ENCODE peak calls at places on chromosomes 6 and 20, in seven cellular contexts. One of them, this sample, is unnamed. For H3K27me3 and H3K4me1, the result is how much of the 10 kb centered on the place peaks cover.

GRCh38 chr6:163415620-163416379 is 1.3 kb downstream of the QKI start:
- DNase-seq in uterus: peak
- DNase-seq in iPS DF 6.9: no peak
- DNase-seq in CD8-positive, alpha-beta T cell: peak
- DNase-seq in ovary: peak
- DNase-seq in gastrocnemius medialis: peak
- DNase-seq in cardiac muscle cell: peak
- DNase-seq in this sample: peak

GRCh38 chr6:781350-781961 is 88.5 kb upstream of the EXOC2 start:
- DNase-seq in iPS DF 6.9: no peak
- DNase-seq in gastrocnemius medialis: no peak
- DNase-seq in CD8-positive, alpha-beta T cell: no peak
- DNase-seq in ovary: no peak
- DNase-seq in uterus: no peak
- DNase-seq in cardiac muscle cell: no peak
- DNase-seq in this sample: no peak

GRCh38 chr20:33584976-33585375 is 77.2 kb upstream of the C20orf144 start:
- DNase-seq in uterus: no peak
- DNase-seq in ovary: no peak
- DNase-seq in gastrocnemius medialis: no peak
- DNase-seq in iPS DF 6.9: no peak
- DNase-seq in cardiac muscle cell: no peak
- DNase-seq in CD8-positive, alpha-beta T cell: no peak
- DNase-seq in this sample: no peak

GRCh38 chr20:34916774-34917354 is 38.7 kb downstream of the GSS start:
- DNase-seq in ovary: no peak
- DNase-seq in CD8-positive, alpha-beta T cell: no peak
- DNase-seq in iPS DF 6.9: no peak
- DNase-seq in uterus: no peak
- DNase-seq in gastrocnemius medialis: no peak
- DNase-seq in cardiac muscle cell: no peak
- DNase-seq in this sample: no peak

GRCh38 chr6:42402184-42402583 is 49.5 kb downstream of the TRERF1 start:
- DNase-seq in uterus: no peak
- DNase-seq in cardiac muscle cell: peak
- DNase-seq in CD8-positive, alpha-beta T cell: no peak
- DNase-seq in iPS DF 6.9: no peak
- DNase-seq in gastrocnemius medialis: no peak
- DNase-seq in ovary: no peak
- DNase-seq in this sample: peak

GRCh38 chr20:59948828-59949720 is 8.9 kb downstream of the FAM217B start:
- DNase-seq in iPS DF 6.9: no peak
- DNase-seq in cardiac muscle cell: peak
- DNase-seq in gastrocnemius medialis: no peak
- DNase-seq in uterus: peak
- DNase-seq in CD8-positive, alpha-beta T cell: no peak
- DNase-seq in ovary: no peak
- DNase-seq in this sample: peak

GRCh38 chr6:78487401-78487800 is 379.9 kb upstream of the IRAK1BP1 start:
- DNase-seq in cardiac muscle cell: no peak
- DNase-seq in gastrocnemius medialis: no peak
- DNase-seq in iPS DF 6.9: no peak
- DNase-seq in uterus: no peak
- DNase-seq in CD8-positive, alpha-beta T cell: no peak
- DNase-seq in ovary: no peak
- DNase-seq in this sample: no peak

GRCh38 chr6:16432075-16433032 is 194.0 kb downstream of the GMPR start:
- DNase-seq in ovary: no peak
- DNase-seq in gastrocnemius medialis: no peak
- DNase-seq in iPS DF 6.9: no peak
- DNase-seq in cardiac muscle cell: peak
- DNase-seq in uterus: no peak
- DNase-seq in CD8-positive, alpha-beta T cell: no peak
- DNase-seq in this sample: peak

GRCh38 chr6:35427851-35428321 is 24.3 kb upstream of the FANCE start:
- DNase-seq in ovary: no peak
- DNase-seq in uterus: no peak
- DNase-seq in iPS DF 6.9: no peak
- DNase-seq in CD8-positive, alpha-beta T cell: no peak
- DNase-seq in gastrocnemius medialis: no peak
- DNase-seq in cardiac muscle cell: peak
- DNase-seq in this sample: peak

GRCh38 chr6:100482698-100483097 is 18.0 kb upstream of the SIM1 start:
- DNase-seq in uterus: no peak
- DNase-seq in ovary: no peak
- DNase-seq in gastrocnemius medialis: no peak
- DNase-seq in CD8-positive, alpha-beta T cell: no peak
- DNase-seq in iPS DF 6.9: no peak
- DNase-seq in cardiac muscle cell: no peak
- DNase-seq in this sample: no peak

DNA sequence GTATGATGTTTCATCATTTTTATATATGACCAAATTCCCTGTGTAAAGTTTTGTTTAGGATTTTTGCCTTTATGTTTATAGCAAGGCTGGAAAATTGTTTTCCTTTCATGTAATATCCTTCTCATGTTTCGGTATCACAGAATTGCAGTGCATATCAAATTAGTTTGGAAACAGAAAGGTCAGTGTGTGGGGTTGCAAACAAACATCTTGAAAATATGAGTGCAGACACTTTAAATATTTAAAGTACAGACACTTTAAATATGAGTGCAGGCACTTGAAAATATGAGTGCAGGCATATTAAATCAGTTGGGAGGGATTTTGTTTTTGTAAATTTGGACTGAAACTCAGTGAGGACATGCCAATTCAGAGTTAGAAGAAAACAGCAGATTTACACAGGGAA is 6.5 kb downstream of the SLPI start:
- DNase-seq in cardiac muscle cell: no peak
- DNase-seq in iPS DF 6.9: no peak
- DNase-seq in uterus: no peak
- DNase-seq in CD8-positive, alpha-beta T cell: no peak
- DNase-seq in ovary: no peak
- DNase-seq in gastrocnemius medialis: no peak
- DNase-seq in this sample: no peak
- H3K27me3 ChIP-seq in cardiac muscle cell: under half
- H3K27me3 ChIP-seq in iPS DF 6.9: under half
- H3K27me3 ChIP-seq in uterus: under half
- H3K27me3 ChIP-seq in CD8-positive, alpha-beta T cell: under half
- H3K27me3 ChIP-seq in ovary: under half
- H3K27me3 ChIP-seq in gastrocnemius medialis: under half
- H3K27me3 ChIP-seq in this sample: under half

GRCh38 chr6:148771212-148771601 is 24.4 kb downstream of the UST start:
- DNase-seq in iPS DF 6.9: no peak
- DNase-seq in gastrocnemius medialis: no peak
- DNase-seq in CD8-positive, alpha-beta T cell: no peak
- DNase-seq in uterus: no peak
- DNase-seq in cardiac muscle cell: no peak
- DNase-seq in ovary: no peak
- DNase-seq in this sample: no peak

GRCh38 chr6:148765878-148766808 is 19.3 kb downstream of the UST start:
- DNase-seq in ovary: no peak
- DNase-seq in iPS DF 6.9: no peak
- DNase-seq in cardiac muscle cell: no peak
- DNase-seq in uterus: no peak
- DNase-seq in CD8-positive, alpha-beta T cell: no peak
- DNase-seq in gastrocnemius medialis: no peak
- DNase-seq in this sample: no peak

GRCh38 chr6:148770408-148771211 is 23.8 kb downstream of the UST start:
- DNase-seq in CD8-positive, alpha-beta T cell: no peak
- DNase-seq in gastrocnemius medialis: no peak
- DNase-seq in ovary: no peak
- DNase-seq in cardiac muscle cell: no peak
- DNase-seq in iPS DF 6.9: no peak
- DNase-seq in uterus: no peak
- DNase-seq in this sample: no peak

GRCh38 chr6:148769304-148769968 is 22.6 kb downstream of the UST start:
- DNase-seq in cardiac muscle cell: no peak
- DNase-seq in CD8-positive, alpha-beta T cell: no peak
- DNase-seq in ovary: no peak
- DNase-seq in uterus: no peak
- DNase-seq in iPS DF 6.9: no peak
- DNase-seq in gastrocnemius medialis: no peak
- DNase-seq in this sample: no peak

DNA sequence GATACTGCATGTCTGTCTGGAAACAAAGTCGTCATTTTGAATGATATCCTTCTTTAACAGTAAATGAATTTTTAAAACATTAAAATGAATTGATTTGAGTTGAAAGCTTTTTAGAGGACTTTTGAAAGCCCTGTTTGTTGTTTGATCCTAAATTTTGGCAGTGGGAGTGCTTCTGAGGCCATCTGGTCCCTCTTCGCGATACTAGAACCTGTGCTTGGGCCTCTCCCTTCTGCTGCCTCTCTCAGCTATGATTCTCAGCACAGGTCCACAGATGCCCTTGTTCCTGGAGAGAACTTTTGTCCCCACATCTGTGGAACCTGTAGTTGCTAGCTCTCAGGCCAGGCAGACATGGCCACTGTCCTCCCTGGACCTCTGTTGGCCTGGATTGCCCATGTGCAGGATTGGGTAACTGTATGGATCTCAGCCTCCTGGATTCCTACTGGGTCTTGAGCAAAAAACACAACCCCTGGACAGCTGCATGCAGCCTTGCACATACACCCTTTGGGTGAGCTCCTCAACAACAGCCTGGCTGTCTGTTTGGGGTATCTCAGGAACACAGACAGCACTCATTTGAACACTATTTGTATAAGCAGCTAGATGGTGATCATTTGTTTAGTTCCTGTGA is 21.9 kb downstream of the UST start:
- DNase-seq in cardiac muscle cell: no peak
- DNase-seq in gastrocnemius medialis: no peak
- DNase-seq in CD8-positive, alpha-beta T cell: no peak
- DNase-seq in uterus: no peak
- DNase-seq in iPS DF 6.9: no peak
- DNase-seq in ovary: no peak
- DNase-seq in this sample: no peak
- H3K4me1 ChIP-seq in cardiac muscle cell: under half
- H3K4me1 ChIP-seq in gastrocnemius medialis: under half
- H3K4me1 ChIP-seq in CD8-positive, alpha-beta T cell: under half
- H3K4me1 ChIP-seq in uterus: under half
- H3K4me1 ChIP-seq in iPS DF 6.9: under half
- H3K4me1 ChIP-seq in ovary: under half
- H3K4me1 ChIP-seq in this sample: under half

GRCh38 chr20:41373851-41374567 is 7.4 kb upstream of the EMILIN3 start:
- DNase-seq in CD8-positive, alpha-beta T cell: no peak
- DNase-seq in uterus: no peak
- DNase-seq in gastrocnemius medialis: no peak
- DNase-seq in iPS DF 6.9: no peak
- DNase-seq in cardiac muscle cell: no peak
- DNase-seq in ovary: no peak
- DNase-seq in this sample: no peak

GRCh38 chr20:41369673-41370072 is 3.1 kb upstream of the EMILIN3 start:
- DNase-seq in uterus: no peak
- DNase-seq in cardiac muscle cell: no peak
- DNase-seq in ovary: no peak
- DNase-seq in CD8-positive, alpha-beta T cell: no peak
- DNase-seq in gastrocnemius medialis: no peak
- DNase-seq in iPS DF 6.9: no peak
- DNase-seq in this sample: no peak

GRCh38 chr20:41370176-41370575 is 3.6 kb upstream of the EMILIN3 start:
- DNase-seq in gastrocnemius medialis: no peak
- DNase-seq in ovary: no peak
- DNase-seq in iPS DF 6.9: no peak
- DNase-seq in CD8-positive, alpha-beta T cell: no peak
- DNase-seq in uterus: no peak
- DNase-seq in cardiac muscle cell: no peak
- DNase-seq in this sample: no peak

GRCh38 chr20:41373384-41373783 is 6.8 kb upstream of the EMILIN3 start:
- DNase-seq in cardiac muscle cell: no peak
- DNase-seq in gastrocnemius medialis: no peak
- DNase-seq in ovary: no peak
- DNase-seq in iPS DF 6.9: no peak
- DNase-seq in uterus: no peak
- DNase-seq in CD8-positive, alpha-beta T cell: no peak
- DNase-seq in this sample: no peak

DNA sequence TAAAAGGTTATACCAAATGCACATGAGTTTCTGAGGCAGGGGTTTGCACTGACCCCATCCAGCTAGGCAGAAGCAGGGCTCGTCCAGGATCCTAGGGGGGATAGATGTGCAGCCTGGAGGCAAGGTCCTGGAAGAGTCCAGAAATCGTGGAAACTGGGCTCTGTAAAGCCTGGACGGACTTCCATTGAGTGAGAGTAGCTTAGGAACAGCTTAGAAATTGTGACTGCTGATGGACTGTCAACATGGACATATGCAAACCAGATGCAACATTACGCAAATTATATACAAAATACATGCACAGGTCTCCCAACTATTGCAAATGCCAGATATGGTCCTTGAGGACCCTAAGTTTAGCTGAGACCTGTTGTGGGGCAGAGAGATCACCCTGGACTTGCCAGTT is 4.7 kb upstream of the EMILIN3 start:
- DNase-seq in CD8-positive, alpha-beta T cell: no peak
- DNase-seq in gastrocnemius medialis: no peak
- DNase-seq in iPS DF 6.9: no peak
- DNase-seq in uterus: no peak
- DNase-seq in cardiac muscle cell: no peak
- DNase-seq in ovary: no peak
- DNase-seq in this sample: no peak
- H3K27me3 ChIP-seq in CD8-positive, alpha-beta T cell: under half
- H3K27me3 ChIP-seq in gastrocnemius medialis: under half
- H3K27me3 ChIP-seq in iPS DF 6.9: under half
- H3K27me3 ChIP-seq in uterus: under half
- H3K27me3 ChIP-seq in cardiac muscle cell: under half
- H3K27me3 ChIP-seq in ovary: under half
- H3K27me3 ChIP-seq in this sample: half or more

GRCh38 chr20:64149141-64149540 is 15.1 kb upstream of the MYT1 start:
- DNase-seq in iPS DF 6.9: no peak
- DNase-seq in CD8-positive, alpha-beta T cell: no peak
- DNase-seq in uterus: no peak
- DNase-seq in gastrocnemius medialis: no peak
- DNase-seq in cardiac muscle cell: no peak
- DNase-seq in ovary: no peak
- DNase-seq in this sample: no peak
- H3K4me1 ChIP-seq in iPS DF 6.9: under half
- H3K4me1 ChIP-seq in CD8-positive, alpha-beta T cell: under half
- H3K4me1 ChIP-seq in uterus: under half
- H3K4me1 ChIP-seq in gastrocnemius medialis: under half
- H3K4me1 ChIP-seq in cardiac muscle cell: under half
- H3K4me1 ChIP-seq in ovary: under half
- H3K4me1 ChIP-seq in this sample: under half

DNA sequence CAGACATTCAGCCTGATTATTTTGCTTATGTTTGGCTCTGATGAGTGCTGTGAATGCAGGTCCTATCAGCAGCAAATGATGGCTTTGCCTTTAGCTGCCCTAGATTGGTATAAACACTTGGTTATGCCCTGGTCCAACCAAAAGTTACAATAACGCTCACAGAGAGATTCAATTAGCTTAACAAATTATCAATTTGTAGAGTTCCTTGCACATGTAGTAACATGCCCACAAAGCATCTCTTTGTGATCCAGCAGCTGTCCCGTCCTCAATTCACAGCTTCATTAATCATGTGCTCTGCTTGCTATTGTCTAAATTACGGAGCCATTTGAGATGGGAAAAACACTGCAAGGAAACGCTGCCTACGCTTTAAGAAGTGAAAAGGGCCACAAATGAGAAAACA is 457.9 kb downstream of the HDGFL1 start:
- DNase-seq in ovary: no peak
- DNase-seq in uterus: no peak
- DNase-seq in iPS DF 6.9: no peak
- DNase-seq in gastrocnemius medialis: no peak
- DNase-seq in cardiac muscle cell: no peak
- DNase-seq in CD8-positive, alpha-beta T cell: no peak
- DNase-seq in this sample: no peak
- H3K27me3 ChIP-seq in ovary: under half
- H3K27me3 ChIP-seq in uterus: under half
- H3K27me3 ChIP-seq in iPS DF 6.9: under half
- H3K27me3 ChIP-seq in gastrocnemius medialis: under half
- H3K27me3 ChIP-seq in cardiac muscle cell: under half
- H3K27me3 ChIP-seq in CD8-positive, alpha-beta T cell: under half
- H3K27me3 ChIP-seq in this sample: under half

This sample was measured in adipocyte.